ENCODE peak calls at places on chromosomes 1 and 21, in eight cellular contexts. F, D, U, Z, J, R, S and B are unnamed samples.

GRCh38 chr1:8419861-8420260 is 101.9 kb downstream of the SLC45A1 start:
- DNase-seq in F (no peak), D (no peak), U (no peak), Z (no peak), J (no peak), R (no peak), S (no peak), B (no peak)

GRCh38 chr1:205780335-205780734 is 5.1 kb upstream of the RAB29 start:
- DNase-seq in F (no peak), D (no peak), U (no peak), Z (no peak), J (no peak), R (no peak), S (no peak), B (no peak)

GRCh38 chr1:115679141-115679611 is 37.4 kb downstream of the VANGL1 start:
- DNase-seq in F (no peak), D (peak; percentile 31), U (no peak), Z (no peak), J (peak; percentile 8), R (peak; percentile 94), S (no peak), B (no peak)

GRCh38 chr1:229596961-229597699 is 28.8 kb downstream of the TAF5L start:
- DNase-seq in F (no peak), D (no peak), U (no peak), Z (no peak), J (no peak), R (peak; percentile 67), S (no peak), B (no peak)

GRCh38 chr1:154466879-154467767 is 34.9 kb upstream of the TDRD10 start:
- DNase-seq in F (no peak), D (no peak), U (no peak), Z (no peak), J (no peak), R (peak; percentile 35), S (no peak), B (no peak)

GRCh38 chr1:155080250-155081228 is 1.9 kb downstream of the EFNA3 start:
- DNase-seq in F (no peak), D (no peak), U (no peak), Z (peak; percentile 45), J (no peak), R (no peak), S (peak; percentile 82), B (no peak)

GRCh38 chr1:172399369-172400072 is 21.0 kb upstream of the C1orf105 start:
- DNase-seq in F (peak; percentile 65), D (peak; percentile 69), U (no peak), Z (no peak), J (peak; percentile 89), R (peak; percentile 81), S (no peak), B (peak; percentile 60)

GRCh38 chr1:23801338-23801748 is 789 bp upstream of the GALE start:
- DNase-seq in F (no peak), D (no peak), U (no peak), Z (no peak), J (no peak), R (no peak), S (no peak), B (no peak)

GRCh38 chr1:6276765-6277555 is 16.1 kb upstream of the GPR153 start:
- DNase-seq in F (no peak), D (no peak), U (no peak), Z (no peak), J (no peak), R (no peak), S (no peak), B (no peak)

GRCh38 chr1:46202975-46203737 is at the start of gene LURAP1:
- DNase-seq in F (no peak), D (no peak), U (no peak), Z (peak; percentile 25), J (no peak), R (peak; percentile 83), S (no peak), B (no peak)

GRCh38 chr1:164830628-164831027 is 271.6 kb downstream of the PBX1 start:
- DNase-seq in F (no peak), D (no peak), U (no peak), Z (no peak), J (no peak), R (no peak), S (no peak), B (peak; percentile 29)

GRCh38 chr21:39125752-39126485 is 57.3 kb downstream of the PSMG1 start:
- DNase-seq in F (peak; percentile 44), D (peak; percentile 26), U (peak; percentile 40), Z (peak; percentile 71), J (peak; percentile 68), R (peak; percentile 80), S (peak; percentile 36), B (no peak)

GRCh38 chr1:3034162-3034561 is 12.9 kb downstream of the ACTRT2 start:
- DNase-seq in F (no peak), D (no peak), U (no peak), Z (no peak), J (no peak), R (no peak), S (no peak), B (no peak)

GRCh38 chr1:15579683-15580047 is 5.2 kb downstream of the AGMAT start:
- DNase-seq in F (no peak), D (no peak), U (no peak), Z (no peak), J (no peak), R (no peak), S (no peak), B (no peak)

GRCh38 chr1:8004803-8005573 is 21.1 kb downstream of the ERRFI1 start:
- DNase-seq in F (peak; percentile 26), D (peak; percentile 97), U (no peak), Z (no peak), J (peak; percentile 87), R (peak; percentile 89), S (no peak), B (peak; percentile 98)

GRCh38 chr1:222347627-222348026 is 200.3 kb downstream of the HHIPL2 start:
- DNase-seq in F (no peak), D (no peak), U (no peak), Z (no peak), J (no peak), R (no peak), S (no peak), B (no peak)

GRCh38 chr1:211036701-211037494 is 97.0 kb downstream of the KCNH1 start:
- DNase-seq in F (peak; percentile 62), D (peak; percentile 91), U (no peak), Z (no peak), J (peak; percentile 92), R (peak; percentile 82), S (no peak), B (peak; percentile 5)

GRCh38 chr1:3433076-3433475 is 21.4 kb upstream of the ARHGEF16 start:
- DNase-seq in F (no peak), D (no peak), U (no peak), Z (no peak), J (no peak), R (no peak), S (no peak), B (no peak)

GRCh38 chr1:23198373-23198772 is 18.9 kb downstream of the HTR1D start:
- DNase-seq in F (no peak), D (peak; percentile 94), U (no peak), Z (no peak), J (peak; percentile 87), R (peak; percentile 68), S (no peak), B (peak; percentile 66)

GRCh38 chr1:56322211-56322610 is 257.2 kb downstream of the PLPP3 start:
- DNase-seq in F (no peak), D (no peak), U (no peak), Z (no peak), J (no peak), R (no peak), S (no peak), B (no peak)

GRCh38 chr1:231040019-231040799 is at the start of gene FAM89A:
- DNase-seq in F (peak; percentile 71), D (no peak), U (no peak), Z (no peak), J (no peak), R (peak; percentile 84), S (peak; percentile 65), B (no peak)

GRCh38 chr21:35737899-35738341 is 322.4 kb downstream of the SETD4 start:
- DNase-seq in F (no peak), D (no peak), U (no peak), Z (no peak), J (peak; percentile 90), R (peak; percentile 56), S (no peak), B (no peak)

GRCh38 chr21:45532826-45533730 is 9.2 kb downstream of the SLC19A1 start:
- DNase-seq in F (no peak), D (no peak), U (no peak), Z (no peak), J (no peak), R (no peak), S (no peak), B (no peak)

GRCh38 chr1:84740050-84740714 is 49.9 kb upstream of the SSX2IP start:
- DNase-seq in F (no peak), D (no peak), U (no peak), Z (no peak), J (no peak), R (no peak), S (no peak), B (no peak)

GRCh38 chr21:43924421-43925095 is 59.5 kb downstream of the AGPAT3 start:
- DNase-seq in F (no peak), D (no peak), U (no peak), Z (no peak), J (no peak), R (no peak), S (no peak), B (no peak)

GRCh38 chr1:19468397-19468956 is 16.9 kb downstream of the CAPZB start:
- DNase-seq in F (peak; percentile 68), D (no peak), U (no peak), Z (no peak), J (peak; percentile 44), R (no peak), S (no peak), B (peak; percentile 27)

GRCh38 chr1:150022357-150022756 is 11.8 kb upstream of the OTUD7B start:
- DNase-seq in F (no peak), D (no peak), U (no peak), Z (peak; percentile 45), J (no peak), R (no peak), S (no peak), B (no peak)

GRCh38 chr1:193631306-193631705 is 444.9 kb upstream of the B3GALT2 start:
- DNase-seq in F (no peak), D (no peak), U (no peak), Z (no peak), J (no peak), R (no peak), S (no peak), B (no peak)

GRCh38 chr1:88780485-88780884 is 96.4 kb downstream of the PKN2 start:
- DNase-seq in F (no peak), D (no peak), U (no peak), Z (peak; percentile 17), J (no peak), R (no peak), S (no peak), B (no peak)

GRCh38 chr1:202329891-202330290 is 11.8 kb downstream of the UBE2T start:
- DNase-seq in F (no peak), D (no peak), U (no peak), Z (no peak), J (no peak), R (no peak), S (no peak), B (no peak)

GRCh38 chr21:17901458-17902092 is 82.4 kb upstream of the C21orf91 start:
- DNase-seq in F (no peak), D (no peak), U (no peak), Z (no peak), J (no peak), R (no peak), S (no peak), B (no peak)

GRCh38 chr1:9293512-9294439 is 1.1 kb downstream of the SPSB1 start:
- DNase-seq in F (no peak), D (no peak), U (peak; percentile 30), Z (no peak), J (peak; percentile 39), R (peak; percentile 80), S (no peak), B (no peak)

GRCh38 chr1:224509881-224510280 is 75.3 kb upstream of the WDR26 start:
- DNase-seq in F (no peak), D (no peak), U (no peak), Z (no peak), J (no peak), R (no peak), S (no peak), B (no peak)

GRCh38 chr1:94265931-94266330 is 28.5 kb upstream of the ARHGAP29 start:
- DNase-seq in F (no peak), D (no peak), U (no peak), Z (no peak), J (peak; percentile 58), R (peak; percentile 22), S (no peak), B (no peak)